ENCODE peak calls at places on chromosomes 11 and 22, in four cellular contexts. U, D, W and R are unnamed samples.

GRCh38 chr22:25754527-25755202 is 12.7 kb downstream of the MYO18B start:
- DNase-seq in U (no peak), D (no peak), W (no peak), R (peak; percentile 13)

GRCh38 chr11:70503201-70503877 is 105.0 kb downstream of the CTTN start:
- DNase-seq in U (no peak), D (peak; percentile 87), W (no peak), R (peak; percentile 36)

GRCh38 chr22:19193879-19194278 is 15.3 kb upstream of the SLC25A1 start:
- DNase-seq in U (no peak), D (no peak), W (no peak), R (no peak)

GRCh38 chr11:6655790-6656580 is at the start of gene DCHS1:
- DNase-seq in U (peak; percentile 80), D (no peak), W (no peak), R (no peak)

GRCh38 chr11:125551835-125552342 is 17.4 kb upstream of the EI24 start:
- DNase-seq in U (no peak), D (no peak), W (no peak), R (no peak)

GRCh38 chr11:1069740-1070139 is 4.9 kb upstream of the MUC2 start:
- DNase-seq in U (no peak), D (no peak), W (no peak), R (no peak)

GRCh38 chr11:91248199-91248807 is 976.3 kb upstream of the FAT3 start:
- DNase-seq in U (no peak), D (peak; percentile 15), W (peak; percentile 40), R (no peak)

GRCh38 chr11:47358731-47359051 is 6.2 kb upstream of the MYBPC3 start:
- DNase-seq in U (no peak), D (no peak), W (no peak), R (no peak)

GRCh38 chr11:69931060-69931910 is 112.1 kb upstream of the FGF3 start:
- DNase-seq in U (no peak), D (no peak), W (no peak), R (no peak)

GRCh38 chr22:40294696-40295095 is 51.6 kb upstream of the ADSL start:
- DNase-seq in U (no peak), D (no peak), W (no peak), R (no peak)

GRCh38 chr11:120735035-120735434 is 223.5 kb downstream of the GRIK4 start:
- DNase-seq in U (no peak), D (no peak), W (no peak), R (no peak)

GRCh38 chr11:112363527-112363926 is 102.9 kb upstream of the PLET1 start:
- DNase-seq in U (no peak), D (no peak), W (no peak), R (no peak)

GRCh38 chr11:67440229-67441081 is 2.8 kb downstream of the CORO1B start:
- DNase-seq in U (peak; percentile 63), D (no peak), W (no peak), R (no peak)

GRCh38 chr11:76455331-76455730 is 10.5 kb downstream of the EMSY start:
- DNase-seq in U (no peak), D (no peak), W (no peak), R (peak; percentile 94)

GRCh38 chr11:122161191-122161590 is 45.2 kb upstream of the BLID start:
- DNase-seq in U (no peak), D (no peak), W (no peak), R (no peak)

GRCh38 chr11:87767615-87768014 is 407.6 kb downstream of the RAB38 start:
- DNase-seq in U (no peak), D (no peak), W (no peak), R (no peak)

GRCh38 chr22:49310354-49310753 is 517.3 kb downstream of the BRD1 start:
- DNase-seq in U (no peak), D (no peak), W (peak; percentile 7), R (no peak)

GRCh38 chr11:83002047-83002446 is 69.7 kb downstream of the RAB30 start:
- DNase-seq in U (no peak), D (no peak), W (peak; percentile 54), R (peak; percentile 71)

GRCh38 chr11:59097113-59097708 is 9.8 kb upstream of the FAM111B start:
- DNase-seq in U (no peak), D (no peak), W (peak; percentile 76), R (peak; percentile 42)

GRCh38 chr11:2791521-2792375 is 92.0 kb upstream of the KCNQ1OT1 start:
- DNase-seq in U (peak; percentile 71), D (no peak), W (peak; percentile 39), R (no peak)

GRCh38 chr11:67054851-67055523 is 1.7 kb upstream of the RHOD start:
- DNase-seq in U (no peak), D (peak; percentile 78), W (peak; percentile 64), R (no peak)

GRCh38 chr11:64304316-64305072 is 830 bp upstream of the ESRRA start:
- DNase-seq in U (peak; percentile 83), D (peak; percentile 91), W (peak; percentile 99), R (peak; percentile 97)

GRCh38 chr22:17884084-17884483 is 109.8 kb upstream of the BID start:
- DNase-seq in U (no peak), D (no peak), W (no peak), R (no peak)

GRCh38 chr11:79663012-79663411 is 222.2 kb upstream of the TENM4 start:
- DNase-seq in U (no peak), D (peak; percentile 14), W (no peak), R (no peak)

GRCh38 chr11:126824035-126824607 is 176.4 kb downstream of the KIRREL3 start:
- DNase-seq in U (no peak), D (peak; percentile 97), W (no peak), R (peak; percentile 63)

GRCh38 chr11:2754008-2754407 is 54.2 kb upstream of the KCNQ1OT1 start:
- DNase-seq in U (no peak), D (no peak), W (no peak), R (no peak)

GRCh38 chr11:77126156-77126775 is 1.8 kb upstream of the MYO7A start:
- DNase-seq in U (no peak), D (no peak), W (no peak), R (no peak)